ENCODE peak calls at places on chromosomes 4 and X, in five cellular contexts. J is B cell, S is iris pigment epithelial cell, Z is OCI-LY7, A is NCI-H446 treated with DMSO at 0.1 percent for 48 hours. L is an unnamed sample.

GRCh38 chrX:96361844-96362243 is 322.8 kb upstream of the DIAPH2 start:
- DNase-seq in Z (no peak), J (no peak), S (no peak), A (no peak), L (no peak)

GRCh38 chr4:16952462-16952871 is 54.0 kb upstream of the LDB2 start:
- DNase-seq in A (no peak), J (no peak), S (no peak), Z (no peak), L (peak; percentile 40)

GRCh38 chr4:24001945-24002640 is 112.2 kb upstream of the PPARGC1A start:
- DNase-seq in A (no peak), S (peak; percentile 5), J (no peak), Z (no peak), L (peak; percentile 93)

GRCh38 chr4:2824329-2825183 is 19.1 kb upstream of the ADD1 start:
- DNase-seq in S (no peak), A (no peak), J (peak; percentile 27), Z (no peak), L (no peak)

GRCh38 chr4:160180206-160180605 is 1077.3 kb downstream of the RAPGEF2 start:
- DNase-seq in S (peak; percentile 25), Z (no peak), A (no peak), J (no peak), L (peak; percentile 57)

GRCh38 chrX:149611619-149612018 is 16.5 kb upstream of the HSFX2 start:
- DNase-seq in J (no peak), A (no peak), S (no peak), Z (no peak), L (no peak)

GRCh38 chr4:47798165-47798564 is 39.7 kb downstream of the CORIN start:
- DNase-seq in S (no peak), A (no peak), Z (no peak), J (no peak), L (no peak)

GRCh38 chr4:96315815-96316214 is 475.9 kb downstream of the PDHA2 start:
- DNase-seq in A (no peak), J (no peak), Z (no peak), S (peak; percentile 1), L (no peak)

GRCh38 chr4:88792821-88793220 is 95.2 kb upstream of the NAP1L5 start:
- DNase-seq in S (peak; percentile 77), A (no peak), Z (no peak), J (no peak), L (peak; percentile 37)